ENCODE peak calls at places on chromosomes 6 and 20, in eight cellular contexts. Z is IMR-90, H is K562, B is neural progenitor cell, L is hepatocyte, X is mammary epithelial cell, G is MM.1S, J is PC-9. F is an unnamed sample.

GRCh38 chr6:87808005-87808757 is 106.1 kb upstream of the AKIRIN2 start:
- DNase-seq in H (no peak), Z (peak; percentile 37), X (peak; percentile 93), B (no peak), L (no peak), G (no peak), J (no peak), F (no peak)

GRCh38 chr6:73700060-73700459 is 4.1 kb downstream of the CD109 start:
- DNase-seq in G (no peak), H (no peak), B (no peak), L (no peak), X (peak; percentile 40), Z (no peak), J (no peak), F (no peak)

GRCh38 chr6:101401792-101402617 is 8.5 kb downstream of the GRIK2 start:
- DNase-seq in Z (peak; percentile 46), G (no peak), H (no peak), X (no peak), L (peak; percentile 40), B (peak; percentile 88), J (no peak), F (no peak)

GRCh38 chr6:53679446-53679933 is 13.9 kb upstream of the KLHL31 start:
- DNase-seq in H (peak; percentile 20), J (peak; percentile 5), L (peak; percentile 37), Z (peak; percentile 46), B (no peak), X (peak; percentile 37), G (peak; percentile 24), F (peak; percentile 51)

GRCh38 chr20:10653593-10654288 is 20.1 kb downstream of the JAG1 start:
- DNase-seq in H (no peak), Z (peak; percentile 94), B (no peak), G (no peak), X (no peak), J (no peak), L (no peak), F (no peak)

GRCh38 chr6:148885154-148885870 is 138.5 kb downstream of the UST start:
- DNase-seq in B (no peak), J (no peak), Z (peak; percentile 91), X (peak; percentile 60), L (no peak), H (no peak), G (no peak), F (no peak)

GRCh38 chr20:34058831-34059230 is 53.2 kb downstream of the EIF2S2 start:
- DNase-seq in L (no peak), J (no peak), H (no peak), X (no peak), G (no peak), B (no peak), Z (peak; percentile 23), F (no peak)

GRCh38 chr6:139029470-139030210 is 1.1 kb downstream of the ABRACL start:
- DNase-seq in X (peak; percentile 19), H (peak; percentile 29), G (no peak), L (peak; percentile 70), B (peak; percentile 63), J (peak; percentile 11), Z (peak; percentile 59), F (no peak)

GRCh38 chr6:112717401-112717800 is 370.3 kb downstream of the RFPL4B start:
- DNase-seq in B (no peak), L (no peak), Z (peak; percentile 39), J (no peak), G (no peak), X (no peak), H (no peak), F (no peak)

GRCh38 chr20:56362833-56363413 is 4.1 kb downstream of the FAM210B start:
- DNase-seq in B (no peak), X (no peak), J (no peak), G (no peak), Z (peak; percentile 16), H (peak; percentile 98), L (no peak), F (no peak)

GRCh38 chr6:156583083-156583482 is 194.1 kb upstream of the ARID1B start:
- DNase-seq in B (no peak), G (no peak), H (no peak), X (no peak), L (no peak), Z (no peak), J (no peak), F (no peak)

GRCh38 chr20:10970109-10970508 is 296.3 kb upstream of the JAG1 start:
- DNase-seq in X (peak; percentile 53), L (no peak), Z (peak; percentile 67), B (no peak), H (no peak), J (no peak), G (no peak), F (no peak)

GRCh38 chr20:34639755-34640222 is 37.1 kb downstream of the PIGU start:
- DNase-seq in J (peak; percentile 27), L (peak; percentile 24), H (no peak), B (no peak), G (no peak), X (no peak), Z (no peak), F (no peak)

GRCh38 chr6:129644567-129645015 is 65.4 kb downstream of the ARHGAP18 start:
- DNase-seq in G (no peak), X (peak; percentile 50), J (no peak), H (no peak), Z (peak; percentile 76), L (no peak), B (no peak), F (no peak)

DNA sequence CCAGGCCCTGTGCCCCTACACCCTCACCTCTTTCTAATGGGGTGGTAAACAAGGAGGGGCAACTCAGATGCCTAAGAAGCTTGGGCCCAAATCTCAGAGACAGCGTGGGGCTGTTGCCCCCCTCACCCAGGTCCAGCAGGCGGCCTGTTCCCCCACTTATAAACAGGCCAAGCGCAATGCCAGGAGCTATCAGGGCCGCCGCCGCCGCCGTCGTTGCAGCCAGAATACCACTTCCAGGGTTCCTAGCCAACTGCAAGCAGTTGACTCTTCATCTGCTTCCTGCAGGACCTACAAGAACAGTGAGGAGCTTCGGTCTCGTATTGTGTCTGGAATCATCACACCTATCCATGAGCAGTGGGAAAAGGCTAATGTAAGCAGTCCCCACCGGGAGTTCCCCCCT is 16.4 kb downstream of the PSMF1 start:
- DNase-seq in L (no peak), G (no peak), J (no peak), B (no peak), X (no peak), H (no peak), Z (no peak), F (no peak)
- H4K20me1 ChIP-seq in L (peaks cover 4% of the 10 kb centered on the region), G (no peaks in the 10 kb centered on the region), J (peaks cover 28% of the 10 kb centered on the region), B (no peaks in the 10 kb centered on the region), X (no peaks in the 10 kb centered on the region), H (no peaks in the 10 kb centered on the region), Z (peaks cover 5% of the 10 kb centered on the region), F (peaks cover 8% of the 10 kb centered on the region)

GRCh38 chr20:58994390-58995159 is 12.5 kb downstream of the CTSZ start:
- DNase-seq in G (no peak), Z (no peak), B (no peak), L (no peak), H (no peak), X (no peak), J (no peak), F (no peak)

GRCh38 chr20:58996226-58996611 is 10.8 kb downstream of the CTSZ start:
- DNase-seq in G (no peak), X (no peak), J (no peak), Z (no peak), H (no peak), L (no peak), B (no peak), F (no peak)

GRCh38 chr20:58993332-58994248 is 12.5 kb downstream of the NELFCD start:
- DNase-seq in L (no peak), X (no peak), G (peak; percentile 89), Z (no peak), B (no peak), H (no peak), J (no peak), F (no peak)

GRCh38 chr20:58997141-58997770 is 9.8 kb downstream of the CTSZ start:
- DNase-seq in L (no peak), Z (no peak), J (no peak), X (no peak), B (no peak), H (no peak), G (no peak), F (no peak)

DNA sequence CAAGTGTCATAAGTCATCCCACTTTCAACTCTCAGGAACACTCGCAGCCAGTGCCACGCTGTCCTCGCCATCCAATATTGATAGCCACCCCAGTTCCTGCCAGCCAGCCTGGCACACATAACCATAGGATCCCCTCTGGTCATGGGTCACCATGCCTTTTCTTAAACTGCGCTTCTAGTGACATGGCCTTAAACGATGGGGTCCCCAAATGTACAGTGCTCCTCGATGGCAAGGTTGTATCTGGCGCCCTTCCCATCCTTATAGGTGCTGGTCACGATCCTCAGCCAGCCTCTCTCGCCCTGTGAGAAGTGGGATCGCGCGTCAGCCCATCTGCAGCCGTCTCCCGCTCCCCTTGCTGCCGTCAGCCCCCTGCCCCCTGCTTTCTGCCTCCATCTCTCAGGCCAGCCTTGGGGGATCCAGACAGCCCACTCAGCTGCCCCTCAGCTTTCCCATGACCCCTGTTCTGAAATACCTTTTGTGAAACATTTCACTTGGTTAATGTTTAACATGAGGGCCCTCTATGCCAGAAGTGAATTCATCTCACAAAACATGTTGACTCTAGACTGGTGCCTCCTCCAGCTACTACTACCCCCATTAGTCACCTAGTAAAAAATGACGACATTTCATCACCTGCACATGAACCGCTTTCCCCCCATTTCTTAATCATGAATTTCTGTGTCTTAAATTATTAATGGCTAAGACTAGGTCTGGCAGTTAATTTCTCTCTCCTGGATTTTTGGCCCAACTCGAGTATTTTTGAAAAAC is 11.4 kb downstream of the CTSZ start:
- DNase-seq in Z (no peak), L (peak; percentile 47), J (no peak), B (no peak), H (no peak), X (peak; percentile 5), G (no peak), F (no peak)
- H4K20me1 ChIP-seq in Z (peaks cover 15% of the 10 kb centered on the region), L (no peaks in the 10 kb centered on the region), J (peaks cover 19% of the 10 kb centered on the region), B (no peaks in the 10 kb centered on the region), H (peaks cover 4% of the 10 kb centered on the region), X (no peaks in the 10 kb centered on the region), G (no peaks in the 10 kb centered on the region), F (no peaks in the 10 kb centered on the region)

DNA sequence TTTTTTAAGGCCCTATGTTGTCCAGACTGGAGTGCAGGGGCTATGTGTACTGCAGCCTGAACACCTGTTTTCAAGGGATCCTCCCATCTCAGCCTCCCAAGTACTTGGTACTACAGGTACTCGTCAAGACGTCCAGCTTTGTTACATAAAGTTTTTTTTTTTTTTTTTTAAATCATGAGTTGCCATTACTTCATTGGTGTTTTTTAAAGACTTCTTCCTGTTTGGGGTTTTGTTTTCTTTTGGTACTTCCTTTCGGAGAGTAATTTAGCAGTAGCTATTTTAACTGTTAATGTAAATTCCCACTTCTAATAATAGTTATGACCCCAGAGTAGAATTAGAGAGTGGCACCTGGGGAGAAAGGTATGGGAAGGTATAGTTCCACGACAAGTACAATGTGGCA is 10.5 kb downstream of the ZNFX1 start:
- DNase-seq in L (peak; percentile 0), J (no peak), G (peak; percentile 72), H (no peak), X (no peak), Z (no peak), B (no peak), F (no peak)
- H4K20me1 ChIP-seq in L (peaks cover 29% of the 10 kb centered on the region), J (peaks cover 73% of the 10 kb centered on the region), G (peaks cover 5% of the 10 kb centered on the region), H (peaks cover 12% of the 10 kb centered on the region), X (peaks cover 2% of the 10 kb centered on the region), Z (peaks cover 68% of the 10 kb centered on the region), B (peaks cover 4% of the 10 kb centered on the region), F (no peaks in the 10 kb centered on the region)

DNA sequence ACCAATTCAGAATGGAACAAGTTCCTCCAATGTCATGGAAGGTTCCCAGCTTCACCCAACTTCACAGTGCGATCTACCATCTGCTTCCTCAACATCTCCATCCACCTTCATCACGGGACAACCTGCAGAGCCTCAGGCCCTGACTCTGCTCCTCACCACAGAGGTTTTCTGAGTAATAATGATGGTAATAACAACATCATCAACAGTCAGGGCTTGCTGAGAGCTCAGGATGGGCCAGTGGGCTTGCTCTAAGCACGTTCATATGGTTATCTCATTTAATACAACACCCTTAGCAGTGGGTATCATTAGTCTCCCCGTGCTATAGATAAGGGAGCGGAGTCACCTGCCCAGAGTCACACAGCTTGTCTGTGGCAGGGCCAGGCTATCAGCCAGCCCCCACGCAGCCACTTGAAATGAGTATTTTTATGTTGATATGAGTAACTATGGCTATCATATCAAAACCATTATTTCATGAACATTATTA is 38.6 kb downstream of the PREX1 start:
- DNase-seq in X (no peak), G (no peak), Z (no peak), H (no peak), J (no peak), L (no peak), B (no peak), F (no peak)
- H4K20me1 ChIP-seq in X (no peaks in the 10 kb centered on the region), G (no peaks in the 10 kb centered on the region), Z (no peaks in the 10 kb centered on the region), H (peaks cover 5% of the 10 kb centered on the region), J (no peaks in the 10 kb centered on the region), L (no peaks in the 10 kb centered on the region), B (no peaks in the 10 kb centered on the region), F (no peaks in the 10 kb centered on the region)

F was measured in H1.